ENCODE peak calls at places on chromosome 7, in seven cellular contexts. C is WTC11, K is GM12878, L is H1, O is HCT116, T is K562, G is HepG2. W is an unnamed sample.

GRCh38 chr7:20236790-20237189 is 19.6 kb upstream of the MACC1 start:
- DNase-seq in C (no peak), O (no peak), L (no peak), K (no peak), T (no peak), G (no peak), W (no peak)

GRCh38 chr7:17103170-17103569 is 195.3 kb upstream of the AHR start:
- DNase-seq in C (no peak), T (no peak), K (no peak), O (no peak), L (no peak), G (no peak), W (no peak)

GRCh38 chr7:148296994-148297644 is 293.4 kb upstream of the C7orf33 start:
- DNase-seq in T (peak), O (peak), L (no peak), K (no peak), G (no peak), C (no peak), W (peak)

GRCh38 chr7:141115949-141116348 is 42.1 kb downstream of the TMEM178B start:
- DNase-seq in L (no peak), K (no peak), C (no peak), O (no peak), T (no peak), G (no peak), W (no peak)

GRCh38 chr7:127682140-127682539 is 30.1 kb downstream of the SND1 start:
- DNase-seq in T (no peak), K (no peak), C (no peak), G (no peak), L (no peak), O (no peak), W (no peak)

GRCh38 chr7:82839555-82839954 is 323.1 kb downstream of the PCLO start:
- DNase-seq in T (no peak), L (no peak), G (no peak), K (no peak), C (no peak), O (no peak), W (no peak)

GRCh38 chr7:27606270-27607209 is 56.1 kb downstream of the HIBADH start:
- DNase-seq in K (no peak), O (no peak), L (no peak), T (no peak), G (peak), C (no peak), W (peak)

GRCh38 chr7:70334883-70335282 is 736.6 kb downstream of the AUTS2 start:
- DNase-seq in T (no peak), C (no peak), K (no peak), O (no peak), G (no peak), L (no peak), W (no peak)

GRCh38 chr7:116776610-116777289 is 85.6 kb upstream of the CAPZA2 start:
- DNase-seq in K (peak), G (no peak), C (no peak), O (peak), T (no peak), L (no peak), W (no peak)

GRCh38 chr7:143493755-143494154 is 16.1 kb downstream of the TAS2R41 start:
- DNase-seq in T (no peak), K (no peak), O (no peak), C (no peak), G (no peak), L (no peak), W (no peak)

GRCh38 chr7:132656846-132657776 is 80.8 kb upstream of the PLXNA4 start:
- DNase-seq in T (peak), O (peak), L (no peak), G (no peak), C (peak), K (no peak), W (peak)

GRCh38 chr7:119935418-119936025 is 337.5 kb upstream of the KCND2 start:
- DNase-seq in G (peak), O (peak), C (no peak), K (no peak), T (no peak), L (no peak), W (peak)

GRCh38 chr7:84194484-84195260 is at the start of gene SEMA3A:
- DNase-seq in O (peak), L (no peak), G (peak), C (peak), K (no peak), T (no peak), W (peak)

GRCh38 chr7:22909958-22910357 is 87.3 kb upstream of the TOMM7 start:
- DNase-seq in T (no peak), C (no peak), K (no peak), G (no peak), O (no peak), L (no peak), W (no peak)

GRCh38 chr7:93933190-93933589 is 11.7 kb downstream of the GNG11 start:
- DNase-seq in K (no peak), C (no peak), L (no peak), T (no peak), G (no peak), O (no peak), W (no peak)

GRCh38 chr7:27994639-27995038 is 186.0 kb downstream of the JAZF1 start:
- DNase-seq in L (no peak), K (no peak), G (no peak), T (no peak), O (no peak), C (no peak), W (peak)

GRCh38 chr7:24721378-24722030 is 35.8 kb downstream of the GSDME start:
- DNase-seq in K (no peak), G (no peak), T (no peak), C (no peak), O (no peak), L (no peak), W (no peak)

GRCh38 chr7:32459767-32460166 is 30.4 kb downstream of the LSM5 start:
- DNase-seq in K (no peak), G (no peak), O (no peak), C (no peak), L (no peak), T (no peak), W (no peak)

GRCh38 chr7:20329389-20330175 is 1.1 kb upstream of the ITGB8 start:
- DNase-seq in G (peak), K (peak), O (peak), T (peak), L (no peak), C (peak), W (peak)

GRCh38 chr7:138008588-138009349 is 6.9 kb upstream of the CREB3L2 start:
- DNase-seq in G (peak), O (peak), T (peak), L (no peak), C (no peak), K (no peak), W (peak)

GRCh38 chr7:27192546-27193334 is 7.2 kb downstream of the HOXA13 start:
- DNase-seq in T (no peak), K (no peak), G (no peak), C (no peak), O (no peak), L (no peak), W (no peak)

GRCh38 chr7:43784030-43785001 is 25.8 kb downstream of the BLVRA start:
- DNase-seq in O (no peak), T (no peak), C (no peak), L (no peak), G (no peak), K (peak), W (no peak)

GRCh38 chr7:74527842-74528241 is 74.1 kb downstream of the GTF2IRD1 start:
- DNase-seq in T (no peak), K (no peak), L (no peak), O (no peak), C (no peak), G (no peak), W (no peak)

GRCh38 chr7:26187380-26188290 is 12.9 kb downstream of the HNRNPA2B1 start:
- DNase-seq in G (no peak), O (no peak), K (no peak), T (no peak), C (no peak), L (no peak), W (no peak)

GRCh38 chr7:151309306-151309705 is 32.3 kb upstream of the NUB1 start:
- DNase-seq in O (no peak), L (no peak), K (no peak), T (no peak), C (no peak), G (no peak), W (no peak)

GRCh38 chr7:125663961-125664360 is 734.3 kb upstream of the POT1 start:
- DNase-seq in G (no peak), L (no peak), C (no peak), K (no peak), T (no peak), O (no peak), W (no peak)

GRCh38 chr7:157416011-157416410 is 79.2 kb downstream of the DNAJB6 start:
- DNase-seq in T (no peak), O (no peak), G (no peak), C (no peak), K (no peak), L (no peak), W (no peak)

GRCh38 chr7:144513332-144513731 is 109.8 kb upstream of the NOBOX start:
- DNase-seq in L (no peak), C (no peak), T (no peak), K (peak), O (peak), G (no peak), W (peak)

GRCh38 chr7:3673524-3673923 is 372.5 kb downstream of the SDK1 start:
- DNase-seq in C (peak), L (peak), T (peak), G (peak), K (no peak), O (no peak), W (peak)

GRCh38 chr7:158957921-158958471 is 101.6 kb downstream of the DYNC2I1 start:
- DNase-seq in O (no peak), T (peak), G (no peak), K (no peak), L (no peak), C (peak), W (no peak)

GRCh38 chr7:81664304-81664703 is 105.5 kb downstream of the HGF start:
- DNase-seq in C (no peak), L (no peak), K (no peak), G (no peak), T (no peak), O (no peak), W (no peak)
- TF ChIP-seq SP1 in C (no peak), L (no peak), K (no peak), G (no peak), T (no peak), O (no peak), W (no peak)

GRCh38 chr7:98464558-98464940 is 63.7 kb upstream of the BAIAP2L1 start:
- DNase-seq in C (no peak), T (no peak), O (no peak), K (no peak), G (no peak), L (no peak), W (no peak)
- TF ChIP-seq SP1 in C (no peak), T (no peak), O (no peak), K (no peak), G (no peak), L (no peak), W (no peak)

DNA sequence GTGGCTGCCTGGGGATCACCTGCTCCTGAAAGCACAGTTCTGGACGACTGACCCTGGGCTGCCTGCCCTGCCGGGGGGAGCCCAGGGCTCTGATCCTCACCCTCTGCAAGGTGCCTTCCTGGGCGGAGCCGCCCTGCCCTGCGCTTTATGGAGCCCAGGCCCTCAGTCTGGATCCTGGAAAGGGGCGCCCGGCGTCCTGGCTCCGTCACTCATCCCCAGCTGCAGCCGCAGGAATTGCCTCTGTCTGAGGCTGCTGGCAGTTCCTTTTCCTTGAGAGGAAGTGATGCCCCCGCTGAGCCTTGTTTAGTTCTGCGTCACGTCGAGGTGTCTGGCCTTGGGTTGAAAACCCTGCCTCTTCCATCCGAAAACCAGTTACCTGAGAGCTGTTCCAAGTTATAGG is 5.2 kb downstream of the MAFK start:
- DNase-seq in C (no peak), K (no peak), O (no peak), T (no peak), L (no peak), G (no peak), W (no peak)
- TF ChIP-seq SP1 in C (no peak), K (no peak), O (no peak), T (no peak), L (no peak), G (no peak), W (no peak)

GRCh38 chr7:130143986-130144618 is 61.1 kb downstream of the TMEM209 start:
- DNase-seq in T (no peak), G (peak), K (no peak), C (no peak), O (no peak), L (no peak), W (no peak)
- TF ChIP-seq SP1 in T (no peak), G (no peak), K (no peak), C (no peak), O (no peak), L (no peak), W (no peak)